ENCODE peak calls at places on chromosomes 13 and 19, in four cellular contexts. L, V, C and Z are unnamed samples.

GRCh38 chr13:31733709-31734108 is 5.6 kb upstream of the RXFP2 start:
- DNase-seq in C (no peak), L (no peak), V (no peak), Z (no peak)

GRCh38 chr13:33322474-33322827 is 36.9 kb upstream of the STARD13 start:
- DNase-seq in C (peak; percentile 39), L (no peak), V (no peak), Z (peak; percentile 67)

GRCh38 chr13:37736040-37736439 is 133.5 kb downstream of the TRPC4 start:
- DNase-seq in C (no peak), V (no peak), L (no peak), Z (no peak)

GRCh38 chr19:33411621-33412180 is 38.2 kb downstream of the CEBPG start:
- DNase-seq in L (no peak), C (peak; percentile 11), V (no peak), Z (peak; percentile 69)

GRCh38 chr19:5804516-5805464 is at the start of gene NRTN:
- DNase-seq in L (no peak), V (peak; percentile 38), C (no peak), Z (no peak)

GRCh38 chr13:35744566-35745203 is 268.2 kb upstream of the MAB21L1 start:
- DNase-seq in V (no peak), L (no peak), C (no peak), Z (no peak)

GRCh38 chr19:43777163-43777700 is 3.5 kb downstream of the KCNN4 start:
- DNase-seq in L (no peak), V (no peak), C (no peak), Z (no peak)

GRCh38 chr19:11264452-11265176 is 2.3 kb upstream of the DOCK6 start:
- DNase-seq in V (no peak), C (no peak), L (no peak), Z (no peak)

GRCh38 chr13:21071015-21071414 is 9.6 kb upstream of the LATS2 start:
- DNase-seq in C (no peak), V (no peak), L (no peak), Z (no peak)

GRCh38 chr19:54465367-54466109 is 2.0 kb upstream of the LENG9 start:
- DNase-seq in V (no peak), C (peak; percentile 19), L (no peak), Z (no peak)

GRCh38 chr19:45097776-45098520 is 5.0 kb downstream of the PPP1R37 start:
- DNase-seq in L (peak; percentile 74), V (no peak), C (peak; percentile 81), Z (peak; percentile 55)

GRCh38 chr19:4970558-4971423 is 1.9 kb downstream of the KDM4B start:
- DNase-seq in V (no peak), L (no peak), C (no peak), Z (no peak)

GRCh38 chr19:38930776-38931761 is at the start of gene MRPS12:
- DNase-seq in V (peak; percentile 95), C (peak; percentile 97), L (peak; percentile 96), Z (peak; percentile 99)

GRCh38 chr13:64540468-64540867 is 2689.7 kb downstream of the PCDH9 start:
- DNase-seq in V (no peak), C (no peak), L (no peak), Z (no peak)

GRCh38 chr13:37656247-37656940 is 57.8 kb upstream of the POSTN start:
- DNase-seq in V (no peak), L (no peak), C (no peak), Z (no peak)

GRCh38 chr13:65472336-65472735 is 1757.8 kb downstream of the PCDH9 start:
- DNase-seq in L (no peak), C (no peak), V (no peak), Z (no peak)